ENCODE peak calls at places on chromosomes 1 and 21, in ten cellular contexts. One of them, this sample, is unnamed.

GRCh38 chr1:9842073-9842711 is 18.4 kb upstream of the CLSTN1 start:
- DNase-seq in HT-29: no peak
- DNase-seq in fibroblast of the aortic adventitia: peak
- DNase-seq in H1: no peak
- DNase-seq in naive thymus-derived CD4-positive, alpha-beta T cell: no peak
- DNase-seq in sigmoid colon: no peak
- DNase-seq in tibial nerve: no peak
- DNase-seq in kidney glomerular epithelial cell: no peak
- DNase-seq in T-helper 9 cell: no peak
- DNase-seq in NCI-H1105: no peak
- DNase-seq in this sample: no peak

GRCh38 chr1:151708891-151709290 is 7.7 kb downstream of the CELF3 start:
- DNase-seq in HT-29: no peak
- DNase-seq in fibroblast of the aortic adventitia: no peak
- DNase-seq in H1: no peak
- DNase-seq in naive thymus-derived CD4-positive, alpha-beta T cell: no peak
- DNase-seq in sigmoid colon: no peak
- DNase-seq in tibial nerve: no peak
- DNase-seq in kidney glomerular epithelial cell: no peak
- DNase-seq in T-helper 9 cell: no peak
- DNase-seq in NCI-H1105: no peak
- DNase-seq in this sample: no peak

GRCh38 chr1:241926141-241926540 is 31.4 kb upstream of the BECN2 start:
- DNase-seq in HT-29: no peak
- DNase-seq in fibroblast of the aortic adventitia: no peak
- DNase-seq in H1: no peak
- DNase-seq in naive thymus-derived CD4-positive, alpha-beta T cell: no peak
- DNase-seq in sigmoid colon: peak
- DNase-seq in tibial nerve: no peak
- DNase-seq in kidney glomerular epithelial cell: no peak
- DNase-seq in T-helper 9 cell: no peak
- DNase-seq in NCI-H1105: no peak
- DNase-seq in this sample: no peak

GRCh38 chr1:36351222-36351977 is 28.0 kb upstream of the EVA1B start:
- DNase-seq in HT-29: no peak
- DNase-seq in fibroblast of the aortic adventitia: peak
- DNase-seq in H1: no peak
- DNase-seq in naive thymus-derived CD4-positive, alpha-beta T cell: no peak
- DNase-seq in sigmoid colon: no peak
- DNase-seq in tibial nerve: no peak
- DNase-seq in kidney glomerular epithelial cell: peak
- DNase-seq in T-helper 9 cell: no peak
- DNase-seq in NCI-H1105: no peak
- DNase-seq in this sample: no peak

GRCh38 chr1:74629283-74629682 is 44.3 kb downstream of the ERICH3 start:
- DNase-seq in HT-29: no peak
- DNase-seq in fibroblast of the aortic adventitia: no peak
- DNase-seq in H1: peak
- DNase-seq in naive thymus-derived CD4-positive, alpha-beta T cell: no peak
- DNase-seq in sigmoid colon: no peak
- DNase-seq in tibial nerve: no peak
- DNase-seq in kidney glomerular epithelial cell: no peak
- DNase-seq in T-helper 9 cell: no peak
- DNase-seq in NCI-H1105: no peak
- DNase-seq in this sample: peak

GRCh38 chr1:76939107-76939816 is 72.0 kb downstream of the ST6GALNAC5 start:
- DNase-seq in HT-29: peak
- DNase-seq in fibroblast of the aortic adventitia: peak
- DNase-seq in H1: no peak
- DNase-seq in naive thymus-derived CD4-positive, alpha-beta T cell: no peak
- DNase-seq in sigmoid colon: no peak
- DNase-seq in tibial nerve: no peak
- DNase-seq in kidney glomerular epithelial cell: peak
- DNase-seq in T-helper 9 cell: no peak
- DNase-seq in NCI-H1105: no peak
- DNase-seq in this sample: no peak

GRCh38 chr21:34933609-34934345 is 115.3 kb downstream of the RUNX1 start:
- DNase-seq in HT-29: no peak
- DNase-seq in fibroblast of the aortic adventitia: no peak
- DNase-seq in H1: no peak
- DNase-seq in naive thymus-derived CD4-positive, alpha-beta T cell: peak
- DNase-seq in sigmoid colon: no peak
- DNase-seq in tibial nerve: no peak
- DNase-seq in kidney glomerular epithelial cell: no peak
- DNase-seq in T-helper 9 cell: no peak
- DNase-seq in NCI-H1105: no peak
- DNase-seq in this sample: no peak

GRCh38 chr1:34796990-34797389 is 4.2 kb downstream of the GJA4 start:
- DNase-seq in HT-29: no peak
- DNase-seq in fibroblast of the aortic adventitia: no peak
- DNase-seq in H1: no peak
- DNase-seq in naive thymus-derived CD4-positive, alpha-beta T cell: no peak
- DNase-seq in sigmoid colon: no peak
- DNase-seq in tibial nerve: no peak
- DNase-seq in kidney glomerular epithelial cell: no peak
- DNase-seq in T-helper 9 cell: no peak
- DNase-seq in NCI-H1105: no peak
- DNase-seq in this sample: no peak

GRCh38 chr1:172351761-172352161 is 68.7 kb upstream of the C1orf105 start:
- DNase-seq in HT-29: peak
- DNase-seq in fibroblast of the aortic adventitia: peak
- DNase-seq in H1: no peak
- DNase-seq in naive thymus-derived CD4-positive, alpha-beta T cell: no peak
- DNase-seq in sigmoid colon: no peak
- DNase-seq in tibial nerve: no peak
- DNase-seq in kidney glomerular epithelial cell: peak
- DNase-seq in T-helper 9 cell: no peak
- DNase-seq in NCI-H1105: no peak
- DNase-seq in this sample: no peak

GRCh38 chr1:247681288-247681897 is 1.9 kb upstream of the OR13G1 start:
- DNase-seq in HT-29: peak
- DNase-seq in fibroblast of the aortic adventitia: peak
- DNase-seq in H1: peak
- DNase-seq in naive thymus-derived CD4-positive, alpha-beta T cell: peak
- DNase-seq in sigmoid colon: no peak
- DNase-seq in tibial nerve: peak
- DNase-seq in kidney glomerular epithelial cell: peak
- DNase-seq in T-helper 9 cell: no peak
- DNase-seq in NCI-H1105: peak
- DNase-seq in this sample: peak

GRCh38 chr1:178869114-178869697 is 1.7 kb downstream of the ANGPTL1 start:
- DNase-seq in HT-29: no peak
- DNase-seq in fibroblast of the aortic adventitia: peak
- DNase-seq in H1: no peak
- DNase-seq in naive thymus-derived CD4-positive, alpha-beta T cell: no peak
- DNase-seq in sigmoid colon: no peak
- DNase-seq in tibial nerve: no peak
- DNase-seq in kidney glomerular epithelial cell: peak
- DNase-seq in T-helper 9 cell: no peak
- DNase-seq in NCI-H1105: no peak
- DNase-seq in this sample: peak

GRCh38 chr1:18939398-18940302 is 16.8 kb downstream of the IFFO2 start:
- DNase-seq in HT-29: no peak
- DNase-seq in fibroblast of the aortic adventitia: peak
- DNase-seq in H1: no peak
- DNase-seq in naive thymus-derived CD4-positive, alpha-beta T cell: no peak
- DNase-seq in sigmoid colon: no peak
- DNase-seq in tibial nerve: no peak
- DNase-seq in kidney glomerular epithelial cell: no peak
- DNase-seq in T-helper 9 cell: no peak
- DNase-seq in NCI-H1105: no peak
- DNase-seq in this sample: no peak

GRCh38 chr1:8063298-8064068 is 37.4 kb upstream of the ERRFI1 start:
- DNase-seq in HT-29: no peak
- DNase-seq in fibroblast of the aortic adventitia: no peak
- DNase-seq in H1: no peak
- DNase-seq in naive thymus-derived CD4-positive, alpha-beta T cell: no peak
- DNase-seq in sigmoid colon: no peak
- DNase-seq in tibial nerve: no peak
- DNase-seq in kidney glomerular epithelial cell: no peak
- DNase-seq in T-helper 9 cell: no peak
- DNase-seq in NCI-H1105: no peak
- DNase-seq in this sample: no peak

GRCh38 chr1:171434717-171435346 is 50.5 kb upstream of the PRRC2C start:
- DNase-seq in HT-29: peak
- DNase-seq in fibroblast of the aortic adventitia: peak
- DNase-seq in H1: no peak
- DNase-seq in naive thymus-derived CD4-positive, alpha-beta T cell: peak
- DNase-seq in sigmoid colon: peak
- DNase-seq in tibial nerve: peak
- DNase-seq in kidney glomerular epithelial cell: no peak
- DNase-seq in T-helper 9 cell: no peak
- DNase-seq in NCI-H1105: no peak
- DNase-seq in this sample: no peak

GRCh38 chr1:67580671-67581403 is 104.2 kb upstream of the GADD45A start:
- DNase-seq in HT-29: no peak
- DNase-seq in fibroblast of the aortic adventitia: no peak
- DNase-seq in H1: no peak
- DNase-seq in naive thymus-derived CD4-positive, alpha-beta T cell: no peak
- DNase-seq in sigmoid colon: no peak
- DNase-seq in tibial nerve: no peak
- DNase-seq in kidney glomerular epithelial cell: no peak
- DNase-seq in T-helper 9 cell: no peak
- DNase-seq in NCI-H1105: no peak
- DNase-seq in this sample: no peak

GRCh38 chr1:87588445-87588844 is 259.8 kb downstream of the LMO4 start:
- DNase-seq in HT-29: no peak
- DNase-seq in fibroblast of the aortic adventitia: no peak
- DNase-seq in H1: no peak
- DNase-seq in naive thymus-derived CD4-positive, alpha-beta T cell: no peak
- DNase-seq in sigmoid colon: no peak
- DNase-seq in tibial nerve: no peak
- DNase-seq in kidney glomerular epithelial cell: no peak
- DNase-seq in T-helper 9 cell: no peak
- DNase-seq in NCI-H1105: no peak
- DNase-seq in this sample: no peak

GRCh38 chr1:155085504-155086181 is 7.0 kb downstream of the EFNA3 start:
- DNase-seq in HT-29: peak
- DNase-seq in fibroblast of the aortic adventitia: peak
- DNase-seq in H1: no peak
- DNase-seq in naive thymus-derived CD4-positive, alpha-beta T cell: peak
- DNase-seq in sigmoid colon: peak
- DNase-seq in tibial nerve: peak
- DNase-seq in kidney glomerular epithelial cell: peak
- DNase-seq in T-helper 9 cell: peak
- DNase-seq in NCI-H1105: no peak
- DNase-seq in this sample: no peak

GRCh38 chr1:119279441-119280415 is 88.9 kb upstream of the HAO2 start:
- DNase-seq in HT-29: peak
- DNase-seq in fibroblast of the aortic adventitia: peak
- DNase-seq in H1: no peak
- DNase-seq in naive thymus-derived CD4-positive, alpha-beta T cell: no peak
- DNase-seq in sigmoid colon: no peak
- DNase-seq in tibial nerve: no peak
- DNase-seq in kidney glomerular epithelial cell: peak
- DNase-seq in T-helper 9 cell: no peak
- DNase-seq in NCI-H1105: no peak
- DNase-seq in this sample: no peak

GRCh38 chr1:211604548-211604947 is 25.6 kb upstream of the SLC30A1 start:
- DNase-seq in HT-29: no peak
- DNase-seq in fibroblast of the aortic adventitia: no peak
- DNase-seq in H1: no peak
- DNase-seq in naive thymus-derived CD4-positive, alpha-beta T cell: no peak
- DNase-seq in sigmoid colon: no peak
- DNase-seq in tibial nerve: no peak
- DNase-seq in kidney glomerular epithelial cell: no peak
- DNase-seq in T-helper 9 cell: no peak
- DNase-seq in NCI-H1105: no peak
- DNase-seq in this sample: no peak

GRCh38 chr1:46274224-46275029 is 26.9 kb downstream of the RAD54L start:
- DNase-seq in HT-29: no peak
- DNase-seq in fibroblast of the aortic adventitia: no peak
- DNase-seq in H1: no peak
- DNase-seq in naive thymus-derived CD4-positive, alpha-beta T cell: no peak
- DNase-seq in sigmoid colon: no peak
- DNase-seq in tibial nerve: no peak
- DNase-seq in kidney glomerular epithelial cell: no peak
- DNase-seq in T-helper 9 cell: no peak
- DNase-seq in NCI-H1105: no peak
- DNase-seq in this sample: no peak

GRCh38 chr1:30847358-30847972 is 61.1 kb downstream of the SDC3 start:
- DNase-seq in HT-29: peak
- DNase-seq in fibroblast of the aortic adventitia: no peak
- DNase-seq in H1: no peak
- DNase-seq in naive thymus-derived CD4-positive, alpha-beta T cell: no peak
- DNase-seq in sigmoid colon: peak
- DNase-seq in tibial nerve: peak
- DNase-seq in kidney glomerular epithelial cell: peak
- DNase-seq in T-helper 9 cell: no peak
- DNase-seq in NCI-H1105: no peak
- DNase-seq in this sample: no peak

GRCh38 chr1:156004843-156005593 is 15.7 kb downstream of the SSR2 start:
- DNase-seq in HT-29: peak
- DNase-seq in fibroblast of the aortic adventitia: no peak
- DNase-seq in H1: no peak
- DNase-seq in naive thymus-derived CD4-positive, alpha-beta T cell: peak
- DNase-seq in sigmoid colon: no peak
- DNase-seq in tibial nerve: no peak
- DNase-seq in kidney glomerular epithelial cell: no peak
- DNase-seq in T-helper 9 cell: no peak
- DNase-seq in NCI-H1105: no peak
- DNase-seq in this sample: no peak

GRCh38 chr1:200535605-200536004 is 84.9 kb downstream of the KIF14 start:
- DNase-seq in HT-29: peak
- DNase-seq in fibroblast of the aortic adventitia: no peak
- DNase-seq in H1: no peak
- DNase-seq in naive thymus-derived CD4-positive, alpha-beta T cell: peak
- DNase-seq in sigmoid colon: no peak
- DNase-seq in tibial nerve: no peak
- DNase-seq in kidney glomerular epithelial cell: no peak
- DNase-seq in T-helper 9 cell: no peak
- DNase-seq in NCI-H1105: no peak
- DNase-seq in this sample: no peak

GRCh38 chr1:169514566-169515270 is 29.0 kb upstream of the SLC19A2 start:
- DNase-seq in HT-29: no peak
- DNase-seq in fibroblast of the aortic adventitia: no peak
- DNase-seq in H1: no peak
- DNase-seq in naive thymus-derived CD4-positive, alpha-beta T cell: no peak
- DNase-seq in sigmoid colon: no peak
- DNase-seq in tibial nerve: no peak
- DNase-seq in kidney glomerular epithelial cell: no peak
- DNase-seq in T-helper 9 cell: no peak
- DNase-seq in NCI-H1105: no peak
- DNase-seq in this sample: no peak

GRCh38 chr1:220487297-220487820 is 40.6 kb upstream of the MARK1 start:
- DNase-seq in HT-29: peak
- DNase-seq in fibroblast of the aortic adventitia: peak
- DNase-seq in H1: no peak
- DNase-seq in naive thymus-derived CD4-positive, alpha-beta T cell: no peak
- DNase-seq in sigmoid colon: no peak
- DNase-seq in tibial nerve: no peak
- DNase-seq in kidney glomerular epithelial cell: peak
- DNase-seq in T-helper 9 cell: no peak
- DNase-seq in NCI-H1105: peak
- DNase-seq in this sample: no peak

GRCh38 chr1:38541223-38541622 is 318.3 kb downstream of the RRAGC start:
- DNase-seq in HT-29: no peak
- DNase-seq in fibroblast of the aortic adventitia: no peak
- DNase-seq in H1: no peak
- DNase-seq in naive thymus-derived CD4-positive, alpha-beta T cell: no peak
- DNase-seq in sigmoid colon: no peak
- DNase-seq in tibial nerve: no peak
- DNase-seq in kidney glomerular epithelial cell: peak
- DNase-seq in T-helper 9 cell: no peak
- DNase-seq in NCI-H1105: no peak
- DNase-seq in this sample: no peak

GRCh38 chr1:1282998-1283397 is 2.8 kb downstream of the SCNN1D start:
- DNase-seq in HT-29: no peak
- DNase-seq in fibroblast of the aortic adventitia: no peak
- DNase-seq in H1: no peak
- DNase-seq in naive thymus-derived CD4-positive, alpha-beta T cell: no peak
- DNase-seq in sigmoid colon: no peak
- DNase-seq in tibial nerve: no peak
- DNase-seq in kidney glomerular epithelial cell: no peak
- DNase-seq in T-helper 9 cell: no peak
- DNase-seq in NCI-H1105: no peak
- DNase-seq in this sample: no peak

GRCh38 chr1:101005191-101005590 is 20.4 kb downstream of the DPH5 start:
- DNase-seq in HT-29: no peak
- DNase-seq in fibroblast of the aortic adventitia: no peak
- DNase-seq in H1: no peak
- DNase-seq in naive thymus-derived CD4-positive, alpha-beta T cell: no peak
- DNase-seq in sigmoid colon: no peak
- DNase-seq in tibial nerve: no peak
- DNase-seq in kidney glomerular epithelial cell: no peak
- DNase-seq in T-helper 9 cell: no peak
- DNase-seq in NCI-H1105: no peak
- DNase-seq in this sample: no peak